ENCODE peak calls at places on chromosomes 11 and 22, in six cellular contexts. N, A, S, Q, L and W are unnamed samples.

GRCh38 chr11:76212086-76213035 is 6.1 kb upstream of the WNT11 start:
- DNase-seq in A (no peak), N (no peak), S (no peak), L (no peak), Q (no peak), W (no peak)

GRCh38 chr22:47138898-47139789 is 376.7 kb downstream of the TBC1D22A start:
- DNase-seq in S (no peak), Q (no peak), L (no peak), N (no peak), A (no peak), W (no peak)

GRCh38 chr11:33891714-33892327 is at the start of gene LMO2:
- DNase-seq in N (no peak), Q (no peak), S (peak), L (no peak), A (no peak), W (no peak)

GRCh38 chr22:31093090-31093850 is 12.2 kb downstream of the SMTN start:
- DNase-seq in N (no peak), A (peak), Q (no peak), S (no peak), L (peak), W (no peak)

GRCh38 chr22:32574397-32574796 is 99.8 kb downstream of the FBXO7 start:
- DNase-seq in S (no peak), Q (no peak), N (no peak), L (no peak), A (no peak), W (no peak)

GRCh38 chr22:41021655-41022454 is 70.5 kb upstream of the EP300 start:
- DNase-seq in S (peak), N (peak), L (peak), Q (peak), A (peak), W (no peak)

GRCh38 chr11:59267196-59267595 is 54.5 kb upstream of the MPEG1 start:
- DNase-seq in Q (no peak), N (no peak), S (no peak), A (no peak), L (no peak), W (no peak)

GRCh38 chr11:64132388-64132771 is 33.5 kb downstream of the MACROD1 start:
- DNase-seq in A (no peak), S (no peak), L (peak), N (no peak), Q (no peak), W (no peak)

GRCh38 chr22:41365425-41365824 is 16.3 kb upstream of the TEF start:
- DNase-seq in A (no peak), N (no peak), L (no peak), S (no peak), Q (no peak), W (no peak)

GRCh38 chr11:28169816-28170215 is 61.6 kb downstream of the METTL15 start:
- DNase-seq in L (no peak), A (no peak), S (no peak), Q (peak), N (no peak), W (no peak)

GRCh38 chr11:125284209-125284608 is 119.7 kb downstream of the PKNOX2 start:
- DNase-seq in A (no peak), N (no peak), Q (no peak), L (no peak), S (no peak), W (no peak)

GRCh38 chr11:96213500-96213899 is 129.5 kb downstream of the MAML2 start:
- DNase-seq in L (no peak), A (peak), S (no peak), N (no peak), Q (peak), W (peak)

GRCh38 chr11:122756417-122756816 is 81.9 kb upstream of the CRTAM start:
- DNase-seq in Q (no peak), S (peak), L (no peak), N (no peak), A (peak), W (no peak)

GRCh38 chr11:125426818-125427528 is 69.1 kb downstream of the FEZ1 start:
- DNase-seq in L (no peak), Q (no peak), N (no peak), S (no peak), A (no peak), W (no peak)

GRCh38 chr11:2799881-2800654 is 85.5 kb downstream of the CDKN1C start:
- DNase-seq in N (peak), A (no peak), Q (no peak), S (no peak), L (no peak), W (no peak)

GRCh38 chr11:2522636-2523255 is 77.9 kb downstream of the KCNQ1 start:
- DNase-seq in A (no peak), L (no peak), N (peak), Q (no peak), S (no peak), W (no peak)

GRCh38 chr22:20758688-20759087 is 15.2 kb upstream of the SERPIND1 start:
- DNase-seq in A (no peak), N (no peak), Q (no peak), L (no peak), S (no peak), W (no peak)

GRCh38 chr11:8775341-8776133 is 92.9 kb downstream of the RPL27A start:
- DNase-seq in S (no peak), A (no peak), N (no peak), Q (no peak), L (no peak), W (no peak)

GRCh38 chr11:125180413-125181305 is 16.1 kb downstream of the PKNOX2 start:
- DNase-seq in A (no peak), Q (peak), N (no peak), L (no peak), S (no peak), W (peak)

GRCh38 chr11:30879322-30880020 is 293.3 kb upstream of the MPPED2 start:
- DNase-seq in N (no peak), L (peak), S (no peak), A (peak), Q (no peak), W (peak)

GRCh38 chr11:72693271-72693968 is 19.2 kb upstream of the PDE2A start:
- DNase-seq in L (no peak), S (no peak), N (no peak), Q (no peak), A (no peak), W (no peak)
- TF ChIP-seq CTCF in L (no peak), S (no peak), N (no peak), Q (peak), A (no peak), W (no peak)

DNA sequence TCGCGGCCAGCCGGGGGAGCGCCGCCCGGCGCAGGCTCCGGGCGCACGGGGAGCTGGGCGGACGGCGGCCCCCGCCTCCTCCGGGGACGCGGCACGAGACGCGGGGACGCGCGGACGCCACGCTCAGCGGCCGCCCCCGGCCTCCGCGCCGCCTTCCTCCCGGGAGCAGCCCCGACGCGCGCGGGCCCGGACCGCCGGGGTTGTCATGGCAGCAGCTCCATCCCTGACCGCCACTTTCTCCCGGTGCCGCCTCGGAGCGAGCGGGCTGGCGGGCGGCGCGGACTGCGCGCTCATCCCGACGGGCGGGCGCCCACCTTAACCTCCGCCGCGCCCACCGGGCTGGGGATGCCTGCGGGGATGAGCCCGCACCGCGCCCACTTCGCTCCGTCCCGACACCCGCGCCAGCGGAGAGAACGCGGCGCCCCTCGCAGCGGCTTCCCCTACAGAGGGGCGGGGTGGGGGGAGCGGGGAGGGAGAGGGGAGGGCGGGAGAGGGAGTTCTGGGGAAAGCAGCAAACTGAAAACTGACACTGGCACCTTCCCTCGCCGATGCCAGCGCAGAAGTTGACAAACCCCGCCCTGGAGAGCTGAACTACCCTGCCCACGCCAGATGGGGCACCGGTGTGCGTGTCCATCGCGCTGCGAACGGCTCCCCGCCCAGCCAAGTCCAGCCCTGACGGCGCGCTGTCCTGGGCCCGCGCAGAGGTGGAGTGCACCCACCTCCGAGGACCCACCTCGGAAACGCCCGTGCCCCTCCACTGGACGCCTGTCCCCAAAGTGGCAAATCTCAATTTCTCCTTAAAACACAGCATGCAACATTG is 588.4 kb downstream of the OPCML start:
- DNase-seq in A (no peak), L (peak), Q (no peak), S (no peak), N (no peak), W (no peak)
- TF ChIP-seq CTCF in A (no peak), L (peak), Q (no peak), S (no peak), N (no peak), W (no peak)

DNA sequence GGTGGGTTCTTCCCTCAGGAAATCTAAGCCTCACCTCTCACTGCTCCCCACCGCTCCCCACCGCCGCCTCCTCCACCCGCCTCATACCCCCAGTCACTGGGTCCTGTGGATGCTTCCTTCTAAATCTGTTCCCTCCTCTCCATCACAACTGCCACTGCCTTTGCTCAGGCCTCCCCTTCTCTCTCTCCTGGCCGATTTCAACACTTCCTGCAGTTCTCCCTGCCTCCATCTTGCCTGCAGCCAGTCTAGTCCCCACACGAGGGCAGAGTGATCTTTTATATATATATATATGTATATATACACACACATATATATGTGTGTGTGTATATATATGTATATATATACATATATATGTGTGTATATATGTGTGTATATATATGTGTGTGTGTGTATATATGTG is 27.8 kb downstream of the CREB3L1 start:
- DNase-seq in A (no peak), S (peak), Q (peak), N (no peak), L (no peak), W (no peak)
- TF ChIP-seq CTCF in A (no peak), S (no peak), Q (peak), N (no peak), L (peak), W (peak)

GRCh38 chr22:24772493-24773220 is 1.9 kb downstream of the PIWIL3 start:
- DNase-seq in A (no peak), L (peak), N (no peak), Q (peak), S (no peak), W (peak)
- TF ChIP-seq CTCF in A (peak), L (peak), N (no peak), Q (peak), S (peak), W (peak)

GRCh38 chr11:65473275-65473860 is 25.5 kb upstream of the MALAT1 start:
- DNase-seq in S (no peak), Q (peak), N (no peak), L (no peak), A (no peak), W (no peak)

GRCh38 chr11:65468874-65469333 is 29.9 kb upstream of the MALAT1 start:
- DNase-seq in A (peak), Q (no peak), S (peak), N (peak), L (peak), W (no peak)

GRCh38 chr11:65470433-65470832 is 28.4 kb upstream of the MALAT1 start:
- DNase-seq in S (no peak), N (no peak), Q (no peak), A (no peak), L (no peak), W (no peak)

GRCh38 chr11:65476632-65477270 is 22.1 kb upstream of the MALAT1 start:
- DNase-seq in S (peak), A (no peak), L (no peak), Q (no peak), N (no peak), W (no peak)

GRCh38 chr11:65471410-65471762 is 27.5 kb upstream of the MALAT1 start:
- DNase-seq in A (peak), L (peak), N (peak), S (peak), Q (peak), W (no peak)
- TF ChIP-seq CTCF in A (peak), L (peak), N (peak), S (no peak), Q (peak), W (peak)

DNA sequence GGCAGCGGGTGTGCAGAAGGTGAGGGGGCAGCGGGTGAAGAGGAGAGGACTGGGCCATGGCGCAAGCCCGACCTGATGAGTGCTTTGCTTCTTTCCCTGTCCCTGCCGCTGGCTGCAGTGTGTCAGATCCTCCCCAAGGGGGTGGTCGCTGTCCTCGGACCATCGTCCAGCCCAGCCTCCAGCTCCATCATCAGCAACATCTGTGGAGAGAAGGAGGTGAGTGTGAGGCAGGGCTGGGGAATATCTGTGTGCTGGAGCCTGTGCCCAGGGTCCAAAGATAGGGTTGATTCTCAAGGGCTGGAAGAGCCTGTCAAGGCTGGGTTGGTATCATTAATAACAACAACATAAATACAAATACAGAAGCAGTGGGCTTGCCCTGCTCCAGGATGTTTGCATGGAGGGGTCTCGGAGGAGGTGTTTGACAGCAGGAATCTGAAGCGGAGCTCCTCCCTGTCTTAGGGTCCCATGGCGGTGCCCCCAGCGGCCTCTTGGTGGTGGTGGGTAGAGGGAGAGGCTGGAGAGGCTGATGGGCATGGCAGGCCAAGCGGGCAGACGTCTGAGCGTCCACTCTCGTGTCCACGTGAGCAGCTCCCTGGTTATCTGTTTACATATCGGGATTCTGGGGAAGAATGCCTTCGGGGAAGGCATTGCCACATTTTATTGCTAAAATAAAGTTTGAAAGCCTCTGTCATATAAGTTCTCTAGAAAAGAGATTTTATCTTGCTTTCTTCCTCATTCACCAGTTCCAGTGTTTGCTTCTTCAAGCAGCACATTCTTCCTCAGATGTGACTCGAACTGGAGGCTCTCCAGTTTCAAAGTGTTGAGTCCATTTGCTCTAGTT is 208.4 kb upstream of the TBCEL start:
- DNase-seq in L (no peak), Q (no peak), N (no peak), S (no peak), A (no peak), W (no peak)
- TF ChIP-seq CTCF in L (no peak), Q (no peak), N (no peak), S (no peak), A (no peak), W (no peak)

GRCh38 chr11:93361435-93361834 is 30.9 kb downstream of the DEUP1 start:
- DNase-seq in L (no peak), A (no peak), Q (no peak), N (no peak), S (no peak), W (no peak)
- TF ChIP-seq CTCF in L (no peak), A (no peak), Q (no peak), N (no peak), S (no peak), W (no peak)